ENCODE peak calls at places on chromosomes 1 and 21, in six cellular contexts. I is upper lobe of right lung, E is cardiac muscle cell, S is transverse colon, M is aorta, G is DND-41. A is an unnamed sample.
A peak's percentile ranks its signal among the peaks of the same experiment; 100 is the strongest.

GRCh38 chr1:202812176-202813026 is 1.6 kb downstream of the PCAT6 start:
- DNase-seq in I (no peak), E (no peak), S (peak; percentile 56), M (no peak), G (no peak), A (peak; percentile 16)

GRCh38 chr1:43547538-43548072 is 16.9 kb downstream of the PTPRF start:
- DNase-seq in I (no peak), E (peak; percentile 43), S (no peak), M (no peak), G (no peak), A (no peak)

GRCh38 chr1:78731674-78732073 is 82.0 kb downstream of the IFI44 start:
- DNase-seq in I (no peak), E (no peak), S (no peak), M (no peak), G (no peak), A (no peak)

GRCh38 chr21:15064576-15065380 is at the start of gene NRIP1:
- DNase-seq in I (peak; percentile 97), E (peak; percentile 92), S (peak; percentile 93), M (peak; percentile 96), G (peak; percentile 85), A (peak; percentile 94)

GRCh38 chr1:2874207-2875165 is 73.0 kb upstream of the TTC34 start:
- DNase-seq in I (no peak), E (no peak), S (no peak), M (peak; percentile 73), G (no peak), A (peak; percentile 29)

GRCh38 chr1:2416403-2416802 is 4.0 kb upstream of the PEX10 start:
- DNase-seq in I (no peak), E (no peak), S (peak; percentile 73), M (no peak), G (peak; percentile 58), A (no peak)

GRCh38 chr1:246267896-246268295 is 239.2 kb downstream of the SMYD3 start:
- DNase-seq in I (no peak), E (no peak), S (no peak), M (no peak), G (no peak), A (no peak)

GRCh38 chr1:156995412-156995811 is 50.1 kb downstream of the ARHGEF11 start:
- DNase-seq in I (no peak), E (no peak), S (no peak), M (no peak), G (no peak), A (no peak)

GRCh38 chr1:162987866-162988265 is 81.3 kb upstream of the RGS4 start:
- DNase-seq in I (no peak), E (no peak), S (no peak), M (no peak), G (no peak), A (no peak)

GRCh38 chr21:36902793-36903192 is 63.7 kb downstream of the HLCS start:
- DNase-seq in I (no peak), E (peak; percentile 14), S (no peak), M (no peak), G (no peak), A (no peak)

GRCh38 chr1:27436204-27437159 is 44.1 kb downstream of the GPR3 start:
- DNase-seq in I (no peak), E (no peak), S (peak; percentile 38), M (no peak), G (peak; percentile 24), A (peak; percentile 45)

GRCh38 chr1:206472454-206472853 is 2.2 kb downstream of the IKBKE start:
- DNase-seq in I (peak; percentile 80), E (no peak), S (peak; percentile 33), M (peak; percentile 70), G (peak; percentile 69), A (no peak)

GRCh38 chr1:110615548-110616130 is 9.5 kb upstream of the KCNA2 start:
- DNase-seq in I (peak; percentile 71), E (peak; percentile 70), S (peak; percentile 67), M (peak; percentile 68), G (peak; percentile 78), A (peak; percentile 76)

GRCh38 chr1:114002492-114003290 is 23.4 kb downstream of the OLFML3 start:
- DNase-seq in I (no peak), E (no peak), S (no peak), M (no peak), G (peak; percentile 17), A (no peak)

GRCh38 chr1:1437033-1437903 is 1.8 kb downstream of the VWA1 start:
- DNase-seq in I (no peak), E (no peak), S (no peak), M (no peak), G (no peak), A (peak; percentile 45)

GRCh38 chr1:178946416-178946815 is 75.5 kb upstream of the ANGPTL1 start:
- DNase-seq in I (no peak), E (no peak), S (no peak), M (no peak), G (no peak), A (no peak)

GRCh38 chr1:115976062-115976899 is at the start of gene SLC22A15:
- DNase-seq in I (peak; percentile 92), E (peak; percentile 62), S (peak; percentile 70), M (peak; percentile 88), G (no peak), A (peak; percentile 58)

GRCh38 chr21:33155005-33155404 is 74.7 kb upstream of the IFNAR2 start:
- DNase-seq in I (no peak), E (no peak), S (no peak), M (no peak), G (no peak), A (no peak)

GRCh38 chr1:57860931-57861600 is 437.2 kb upstream of the DAB1 start:
- DNase-seq in I (no peak), E (no peak), S (peak; percentile 28), M (no peak), G (no peak), A (no peak)

GRCh38 chr21:41783476-41784150 is 16.8 kb upstream of the RIPK4 start:
- DNase-seq in I (no peak), E (no peak), S (peak; percentile 85), M (no peak), G (peak; percentile 75), A (peak; percentile 65)

GRCh38 chr21:26835714-26836265 is 9.4 kb downstream of the ADAMTS1 start:
- DNase-seq in I (no peak), E (no peak), S (no peak), M (no peak), G (no peak), A (no peak)

GRCh38 chr1:15650433-15650832 is 33.2 kb downstream of the DDI2 start:
- DNase-seq in I (no peak), E (no peak), S (no peak), M (no peak), G (no peak), A (no peak)

GRCh38 chr1:17438176-17438976 is 1.1 kb downstream of the RCC2 start:
- DNase-seq in I (peak; percentile 91), E (peak; percentile 77), S (peak; percentile 78), M (peak; percentile 78), G (peak; percentile 84), A (peak; percentile 54)

GRCh38 chr1:212785871-212786270 is 5.7 kb downstream of the NSL1 start:
- DNase-seq in I (no peak), E (no peak), S (no peak), M (no peak), G (no peak), A (no peak)

GRCh38 chr1:41493117-41493536 is 8.6 kb upstream of the EDN2 start:
- DNase-seq in I (no peak), E (no peak), S (no peak), M (no peak), G (no peak), A (no peak)

GRCh38 chr1:28796321-28797213 is 15.4 kb upstream of the OPRD1 start:
- DNase-seq in I (no peak), E (peak; percentile 52), S (no peak), M (no peak), G (no peak), A (no peak)

GRCh38 chr1:237931631-237932030 is 40.9 kb upstream of the ZP4 start:
- DNase-seq in I (no peak), E (no peak), S (no peak), M (no peak), G (no peak), A (no peak)

GRCh38 chr1:11736746-11737639 is 1.1 kb downstream of the AGTRAP start:
- DNase-seq in I (peak; percentile 83), E (peak; percentile 38), S (peak; percentile 47), M (peak; percentile 72), G (peak; percentile 51), A (peak; percentile 58)

GRCh38 chr1:11281518-11282331 is 8.7 kb downstream of the UBIAD1 start:
- DNase-seq in I (no peak), E (no peak), S (no peak), M (peak; percentile 58), G (no peak), A (no peak)

GRCh38 chr1:8902765-8903164 is 24.3 kb upstream of the ENO1 start:
- DNase-seq in I (no peak), E (no peak), S (no peak), M (no peak), G (no peak), A (no peak)

GRCh38 chr1:224623310-224623714 is 7.2 kb downstream of the CNIH3 start:
- DNase-seq in I (no peak), E (no peak), S (no peak), M (no peak), G (peak; percentile 32), A (no peak)
- H3K27ac ChIP-seq in I (no peak overlapping the region), E (no peak overlapping the region), S (no peak overlapping the region), M (no peak overlapping the region), G (peak overlapping the region; percentile 88), A (peak overlapping the region; percentile 60)

DNA sequence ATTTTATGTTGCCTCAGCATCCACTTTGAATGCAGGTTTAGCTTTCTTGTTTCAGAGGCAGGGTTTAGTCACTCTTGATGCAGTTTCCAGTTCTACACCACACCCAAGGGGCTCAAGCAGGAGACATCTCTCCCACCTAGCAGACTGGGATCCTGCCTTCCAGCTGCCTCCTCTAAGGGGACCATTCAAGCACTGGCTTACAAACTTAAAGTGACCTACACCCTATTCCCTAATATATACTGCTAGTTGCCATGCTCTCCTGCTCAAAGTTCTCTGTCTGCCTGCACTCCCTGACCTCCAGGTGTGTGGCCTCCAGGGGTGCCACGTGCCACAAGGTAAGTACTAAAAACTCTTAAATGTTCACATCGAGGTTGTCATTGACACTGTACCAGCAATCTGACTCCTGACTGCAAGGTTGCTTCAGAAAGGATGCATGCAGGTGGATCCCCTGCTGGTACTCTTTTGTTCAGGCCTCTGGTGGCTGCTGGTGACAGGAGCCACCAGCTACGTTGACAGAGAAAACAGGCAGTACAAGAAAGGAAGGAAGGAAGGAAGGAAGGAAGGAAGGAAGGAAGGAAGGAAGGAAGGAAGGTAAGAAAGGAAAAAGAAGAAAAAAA is 185.9 kb downstream of the COQ8A start:
- DNase-seq in I (no peak), E (no peak), S (no peak), M (no peak), G (no peak), A (no peak)
- H3K4me3 ChIP-seq in I (no peak overlapping the region), E (no peak overlapping the region), S (no peak overlapping the region), M (no peak overlapping the region), G (no peak overlapping the region), A (no peak overlapping the region)

DNA sequence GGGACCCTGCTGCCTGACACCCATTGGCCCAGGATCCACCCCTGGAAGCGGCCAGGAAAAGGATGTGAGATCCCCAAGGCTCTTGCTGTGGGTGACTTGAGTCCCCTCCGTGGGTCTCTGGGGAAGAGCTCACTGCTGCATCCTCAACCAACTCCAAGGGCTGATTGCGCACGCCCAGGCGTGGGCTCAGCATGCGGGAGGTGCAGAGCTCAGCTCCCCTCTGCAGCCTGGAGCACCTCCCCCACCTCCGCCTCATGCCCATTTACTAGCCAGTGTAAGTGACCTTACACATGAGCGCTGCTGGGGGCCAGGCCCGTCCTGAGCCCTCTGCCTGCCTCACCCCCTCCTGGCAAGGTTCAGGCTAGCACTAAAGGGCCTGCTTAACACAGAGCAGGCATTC is 138.4 kb upstream of the VAMP3 start:
- DNase-seq in I (no peak), E (no peak), S (no peak), M (no peak), G (no peak), A (no peak)
- H3K27me3 ChIP-seq in I (peaks cover 9% of the 10 kb centered on the region), E (no peaks in the 10 kb centered on the region), S (peaks cover 3% of the 10 kb centered on the region), M (no peaks in the 10 kb centered on the region), G (no peaks in the 10 kb centered on the region), A (no peaks in the 10 kb centered on the region)

GRCh38 chr1:67814121-67814772 is 19.0 kb downstream of the GNG12 start:
- DNase-seq in I (no peak), E (no peak), S (no peak), M (no peak), G (no peak), A (no peak)
- H3K27ac ChIP-seq in I (peak overlapping the region; percentile 60), E (peak overlapping the region; percentile 64), S (peak overlapping the region; percentile 88), M (peak overlapping the region; percentile 53), G (no peak overlapping the region), A (peak overlapping the region; percentile 25)